ENCODE peak calls at places on chromosomes 11 and 22, in ten cellular contexts. L is IMR-90, D is A549, A is heart left ventricle, W is H1, T is Peyer's patch, I is endothelial cell of umbilical vein, C is right lobe of liver, V is adrenal gland, M is body of pancreas. H is an unnamed sample.
A peak's percentile ranks its signal among the peaks of the same experiment; 100 is the strongest.

GRCh38 chr11:64553554-64554201 is 37.3 kb upstream of the SLC22A12 start:
- DNase-seq in L (peak; percentile 22), D (peak; percentile 43), A (peak; percentile 47), W (no peak), T (peak; percentile 71), I (peak; percentile 54), C (peak; percentile 33), V (peak; percentile 81), M (peak; percentile 62), H (peak; percentile 65)

GRCh38 chr22:25080855-25081254 is 118.8 kb upstream of the CRYBB3 start:
- DNase-seq in L (no peak), D (no peak), A (no peak), W (no peak), T (no peak), I (no peak), C (no peak), V (no peak), M (no peak), H (no peak)

GRCh38 chr11:130070829-130071205 is 1.1 kb downstream of the APLP2 start:
- DNase-seq in L (peak; percentile 36), D (no peak), A (peak; percentile 16), W (no peak), T (no peak), I (no peak), C (no peak), V (no peak), M (peak; percentile 25), H (no peak)

GRCh38 chr11:119624102-119624615 is 104.8 kb downstream of the NECTIN1 start:
- DNase-seq in L (no peak), D (no peak), A (no peak), W (no peak), T (no peak), I (no peak), C (no peak), V (no peak), M (no peak), H (no peak)

GRCh38 chr11:103953797-103954495 is 82.5 kb upstream of the DDI1 start:
- DNase-seq in L (no peak), D (no peak), A (no peak), W (no peak), T (no peak), I (no peak), C (no peak), V (no peak), M (no peak), H (no peak)

GRCh38 chr11:103528596-103528995 is 419.4 kb downstream of the DYNC2H1 start:
- DNase-seq in L (no peak), D (no peak), A (no peak), W (no peak), T (no peak), I (no peak), C (no peak), V (no peak), M (no peak), H (no peak)

GRCh38 chr22:17303840-17304779 is 65.2 kb upstream of the CECR2 start:
- DNase-seq in L (no peak), D (no peak), A (no peak), W (no peak), T (no peak), I (no peak), C (no peak), V (no peak), M (no peak), H (no peak)

GRCh38 chr11:122095950-122096942 is 19.8 kb downstream of the BLID start:
- DNase-seq in L (peak; percentile 81), D (no peak), A (no peak), W (no peak), T (no peak), I (peak; percentile 21), C (no peak), V (no peak), M (no peak), H (no peak)

DNA sequence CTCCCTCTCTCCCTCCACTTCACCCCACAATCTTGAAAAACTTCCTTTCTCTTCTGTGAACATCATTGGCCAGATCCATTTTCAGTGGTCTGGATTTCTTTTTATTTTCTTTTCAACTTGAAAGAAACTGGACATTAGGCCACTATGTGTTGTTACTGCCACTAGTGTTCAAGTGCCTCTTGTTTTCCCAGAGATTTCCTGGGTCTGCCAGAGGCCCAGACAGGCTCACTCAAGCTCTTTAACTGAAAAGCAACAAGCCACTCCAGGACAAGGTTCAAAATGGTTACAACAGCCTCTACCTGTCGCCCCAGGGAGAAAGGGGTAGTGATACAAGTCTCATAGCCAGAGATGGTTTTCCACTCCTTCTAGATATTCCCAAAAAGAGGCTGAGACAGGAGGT is 92.1 kb downstream of the CD44 start:
- DNase-seq in L (no peak), D (no peak), A (no peak), W (no peak), T (no peak), I (no peak), C (no peak), V (no peak), M (no peak), H (no peak)
- TF ChIP-seq POLR2A in L (no peak), D (no peak), A (no peak), W (no peak), T (no peak), I (no peak), C (no peak), V (no peak), M (no peak), H (no peak)

DNA sequence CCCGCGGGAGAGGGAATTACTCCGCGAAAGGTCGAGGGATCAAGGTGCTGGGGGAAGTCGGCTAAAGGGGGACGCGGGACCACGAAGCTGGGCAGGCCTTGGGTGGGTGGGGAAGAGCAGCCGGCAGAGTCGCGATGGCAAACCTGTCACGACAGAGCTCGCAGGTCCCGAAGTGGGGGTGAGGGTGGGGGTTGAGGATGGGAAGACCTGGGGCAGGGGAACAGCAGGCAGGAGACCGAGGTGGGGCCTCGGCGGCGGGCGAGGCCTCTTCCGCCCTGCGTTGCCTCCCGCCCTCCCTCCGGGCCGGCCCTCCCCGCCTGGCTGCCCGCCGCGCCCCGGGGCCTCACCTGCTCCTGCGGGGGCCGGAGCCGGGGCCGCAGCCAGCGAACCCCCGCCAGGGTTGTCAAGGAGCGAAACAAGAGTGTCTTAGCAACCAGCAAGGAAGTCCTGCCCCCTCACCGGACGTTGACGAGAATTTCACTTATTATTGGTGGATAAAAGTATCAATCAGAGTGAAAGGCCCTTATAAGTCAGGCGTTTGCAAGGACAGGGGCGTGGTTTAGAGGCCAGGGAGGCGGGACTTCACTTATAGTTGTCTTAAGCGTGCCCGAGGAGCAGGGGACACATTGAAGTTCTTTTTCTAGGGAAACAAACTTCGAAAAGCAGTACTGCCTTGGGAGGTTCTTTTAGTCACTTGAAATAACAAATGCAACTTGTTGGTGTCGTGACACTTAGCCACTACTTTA is at the start of gene DNAL4:
- DNase-seq in L (peak; percentile 98), D (peak; percentile 96), A (peak; percentile 95), W (peak; percentile 92), T (peak; percentile 88), I (peak; percentile 99), C (peak; percentile 93), V (peak; percentile 98), M (peak; percentile 99), H (peak; percentile 72)
- TF ChIP-seq POLR2A in L (no peak), D (no peak), A (no peak), W (no peak), T (no peak), I (peak; percentile 32), C (peak; percentile 19), V (peak; percentile 62), M (peak; percentile 65), H (no peak)

DNA sequence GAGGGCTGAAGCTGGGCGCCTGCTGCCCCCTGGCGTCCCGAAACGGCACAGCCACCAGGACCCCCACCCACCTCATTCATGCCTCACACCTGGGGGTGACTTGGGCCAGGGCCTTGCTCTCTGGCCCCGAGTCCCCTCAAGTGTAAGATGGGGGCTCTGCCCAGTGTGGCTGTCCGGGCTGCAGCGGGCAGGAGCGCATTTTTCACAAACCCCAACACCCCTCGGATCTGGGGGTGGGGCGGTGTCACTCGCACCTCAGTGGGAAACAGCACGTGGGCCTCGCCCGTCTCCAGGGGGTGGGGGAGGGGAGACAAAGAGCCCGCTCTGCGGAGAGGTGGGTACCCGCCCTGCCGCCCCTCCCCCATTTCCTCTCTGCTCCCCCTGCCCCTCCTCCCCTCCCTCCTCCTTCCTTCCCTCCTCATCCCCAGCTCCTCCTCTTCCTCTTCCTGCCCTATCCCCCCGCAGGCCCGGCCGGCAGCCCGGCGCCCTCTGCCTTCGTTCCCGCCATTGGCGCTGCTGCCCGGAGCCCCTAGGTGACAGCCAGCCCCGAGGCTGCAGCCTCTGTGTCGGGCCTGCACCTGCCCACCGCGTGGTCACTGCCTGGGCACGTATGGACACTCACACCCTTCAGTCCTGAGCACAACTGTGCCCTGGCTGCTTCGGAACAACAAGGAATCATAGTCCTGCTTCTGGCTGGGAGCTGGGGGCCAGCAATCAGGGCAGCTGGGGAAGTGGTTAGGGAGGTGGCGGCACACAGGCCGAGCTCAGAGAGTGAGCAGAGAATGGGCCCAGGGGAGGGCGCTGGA is 6.8 kb upstream of the CDKN1C start:
- DNase-seq in L (peak; percentile 50), D (peak; percentile 49), A (peak; percentile 82), W (peak; percentile 59), T (peak; percentile 75), I (peak; percentile 64), C (no peak), V (peak; percentile 52), M (no peak), H (peak; percentile 79)
- TF ChIP-seq POLR2A in L (peak; percentile 35), D (peak; percentile 28), A (no peak), W (no peak), T (no peak), I (peak; percentile 79), C (no peak), V (no peak), M (no peak), H (peak; percentile 31)

GRCh38 chr22:20299736-20300136 is 20.1 kb downstream of the DGCR6L start:
- DNase-seq in L (peak; percentile 28), D (no peak), A (no peak), W (no peak), T (no peak), I (peak; percentile 45), C (peak; percentile 89), V (no peak), M (peak; percentile 54), H (no peak)

GRCh38 chr22:20296598-20296997 is 23.3 kb downstream of the DGCR6L start:
- DNase-seq in L (peak; percentile 21), D (no peak), A (no peak), W (no peak), T (no peak), I (no peak), C (no peak), V (no peak), M (no peak), H (no peak)

GRCh38 chr22:20297414-20298109 is 22.3 kb downstream of the DGCR6L start:
- DNase-seq in L (no peak), D (no peak), A (no peak), W (no peak), T (no peak), I (no peak), C (no peak), V (no peak), M (no peak), H (no peak)

GRCh38 chr22:20298110-20298802 is 21.6 kb downstream of the DGCR6L start:
- DNase-seq in L (no peak), D (no peak), A (no peak), W (no peak), T (no peak), I (no peak), C (no peak), V (no peak), M (no peak), H (no peak)

DNA sequence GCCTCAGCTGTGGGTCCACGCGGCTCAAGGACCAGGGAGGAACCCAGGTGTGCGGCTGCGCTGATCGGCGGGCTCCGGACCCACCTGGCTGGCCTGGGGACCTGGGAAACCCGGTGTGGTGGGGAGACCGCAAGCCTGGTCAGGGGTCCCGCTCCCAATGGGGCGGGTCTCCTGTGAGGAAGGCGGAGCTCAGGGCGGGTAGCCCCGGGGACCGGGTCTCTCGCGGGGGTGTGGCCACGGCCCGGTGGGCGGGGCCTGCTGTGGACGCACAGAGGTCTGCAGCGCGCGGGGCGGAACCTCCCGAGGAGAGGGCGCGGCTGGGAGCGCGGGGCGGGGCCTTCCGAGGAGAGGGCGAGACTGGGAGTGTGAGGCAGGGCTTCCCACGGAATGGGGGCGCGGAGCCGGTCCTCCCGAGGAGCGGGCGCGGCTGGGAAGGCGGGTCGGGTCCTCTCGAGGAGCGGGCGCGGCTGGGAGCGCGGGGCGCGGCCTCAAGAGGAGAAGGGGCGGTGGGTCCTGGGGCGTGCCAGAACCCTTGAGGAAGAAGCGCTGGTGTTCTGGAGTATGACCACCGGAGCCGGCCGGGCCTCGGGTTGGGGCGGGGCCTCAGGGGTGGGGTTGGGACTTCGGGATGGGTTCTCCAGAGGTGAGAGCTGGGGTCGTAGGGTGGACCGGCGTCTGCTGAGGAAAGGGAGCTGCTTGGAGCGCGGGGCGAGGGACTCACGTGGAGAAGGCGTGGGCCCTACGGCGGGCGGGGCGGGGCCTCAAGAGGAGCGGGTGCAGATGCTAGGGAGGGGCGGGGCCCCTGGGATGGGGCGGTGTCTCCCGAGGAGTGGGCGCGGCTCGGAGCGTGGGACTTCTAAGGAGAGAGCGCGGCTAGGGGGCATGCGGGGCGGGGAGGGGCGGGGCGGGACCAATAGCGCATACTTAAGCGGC is 20.8 kb downstream of the DGCR6L start:
- DNase-seq in L (peak; percentile 67), D (peak; percentile 84), A (peak; percentile 82), W (peak; percentile 46), T (peak; percentile 93), I (peak; percentile 68), C (peak; percentile 96), V (peak; percentile 80), M (peak; percentile 90), H (peak; percentile 65)
- TF ChIP-seq POLR2A in L (no peak), D (no peak), A (no peak), W (no peak), T (no peak), I (no peak), C (peak; percentile 45), V (no peak), M (peak; percentile 18), H (no peak)